ENCODE peak calls at places on chromosomes 2 and 18, in five cellular contexts. R, Z, Q, I and X are unnamed samples.

GRCh38 chr2:239880396-239880795 is 144.7 kb downstream of the NDUFA10 start:
- DNase-seq in Z (no peak), R (no peak), Q (no peak), I (no peak), X (no peak)

GRCh38 chr2:239768907-239769573 is 256.1 kb downstream of the NDUFA10 start:
- DNase-seq in I (no peak), Z (no peak), Q (no peak), R (no peak), X (no peak)

GRCh38 chr2:234879671-234880455 is 72.0 kb upstream of the SH3BP4 start:
- DNase-seq in Q (no peak), R (no peak), I (no peak), Z (no peak), X (no peak)

GRCh38 chr18:2441544-2441943 is 129.8 kb downstream of the METTL4 start:
- DNase-seq in Q (no peak), Z (no peak), R (no peak), I (no peak), X (no peak)

GRCh38 chr2:18614042-18614441 is 24.7 kb upstream of the NT5C1B start:
- DNase-seq in R (no peak), Q (no peak), Z (no peak), I (no peak), X (no peak)

GRCh38 chr2:126507425-126507867 is 148.5 kb upstream of the GYPC start:
- DNase-seq in Z (no peak), Q (peak; percentile 9), R (no peak), I (no peak), X (no peak)

GRCh38 chr18:75066223-75066622 is 142.7 kb downstream of the PTGR3 start:
- DNase-seq in Z (no peak), I (no peak), Q (peak; percentile 28), R (no peak), X (no peak)

GRCh38 chr2:100865819-100866462 is 46.0 kb downstream of the NPAS2 start:
- DNase-seq in Z (no peak), Q (no peak), R (no peak), I (no peak), X (no peak)

GRCh38 chr2:86025229-86025820 is 80.4 kb downstream of the POLR1A start:
- DNase-seq in Q (no peak), I (no peak), R (no peak), Z (no peak), X (no peak)

GRCh38 chr2:100060875-100061274 is 81.5 kb downstream of the AFF3 start:
- DNase-seq in I (no peak), Q (no peak), R (no peak), Z (no peak), X (no peak)

GRCh38 chr2:25570161-25570840 is 103.1 kb downstream of the DTNB start:
- DNase-seq in Z (no peak), R (no peak), I (no peak), Q (no peak), X (no peak)

GRCh38 chr2:29233428-29233827 is 118.2 kb downstream of the CLIP4 start:
- DNase-seq in I (no peak), Q (no peak), R (no peak), Z (no peak), X (no peak)

GRCh38 chr2:30305235-30305634 is 73.9 kb downstream of the LBH start:
- DNase-seq in R (no peak), I (no peak), Q (no peak), Z (no peak), X (no peak)

GRCh38 chr2:140863713-140864112 is 1267.1 kb downstream of the LRP1B start:
- DNase-seq in Q (peak; percentile 59), I (peak; percentile 1), R (no peak), Z (peak; percentile 5), X (no peak)

GRCh38 chr2:232781765-232782164 is 5.4 kb upstream of the KCNJ13 start:
- DNase-seq in Q (peak; percentile 2), I (no peak), Z (no peak), R (no peak), X (no peak)

GRCh38 chr18:55780591-55781071 is 192.6 kb upstream of the TCF4 start:
- DNase-seq in I (no peak), Q (no peak), Z (no peak), R (no peak), X (no peak)

GRCh38 chr2:127205211-127206140 is 14.6 kb downstream of the CYP27C1 start:
- DNase-seq in I (no peak), Z (no peak), R (no peak), Q (no peak), X (no peak)

GRCh38 chr2:9712263-9712662 is 81.5 kb upstream of the YWHAQ start:
- DNase-seq in Q (no peak), R (no peak), I (no peak), Z (no peak), X (no peak)

GRCh38 chr2:29322011-29322410 is 206.8 kb downstream of the CLIP4 start:
- DNase-seq in I (no peak), R (no peak), Q (no peak), Z (no peak), X (no peak)

GRCh38 chr2:101140237-101140636 is 10.9 kb downstream of the TBC1D8 start:
- DNase-seq in R (no peak), I (no peak), Q (no peak), Z (no peak), X (no peak)

GRCh38 chr2:217530399-217531100 is 472.2 kb downstream of the TNS1 start:
- DNase-seq in Q (no peak), R (no peak), Z (no peak), I (no peak), X (no peak)

GRCh38 chr2:219219781-219220532 is 1.2 kb upstream of the ABCB6 start:
- DNase-seq in Z (no peak), Q (no peak), I (no peak), R (no peak), X (no peak)

GRCh38 chr2:217286833-217287232 is 427.0 kb upstream of the TNP1 start:
- DNase-seq in Q (no peak), Z (no peak), R (no peak), I (no peak), X (no peak)

GRCh38 chr18:54479365-54479764 is 111.7 kb upstream of the DYNAP start:
- DNase-seq in I (no peak), Q (no peak), Z (no peak), R (no peak), X (no peak)

GRCh38 chr2:101758001-101758400 is 60.5 kb downstream of the MAP4K4 start:
- DNase-seq in R (no peak), I (no peak), Q (no peak), Z (no peak), X (no peak)

GRCh38 chr2:160859086-160859485 is 301.1 kb upstream of the TANK start:
- DNase-seq in I (no peak), Q (no peak), Z (no peak), R (no peak), X (no peak)

GRCh38 chr18:21112140-21112473 is 494 bp upstream of the ROCK1 start:
- DNase-seq in Z (no peak), I (no peak), R (no peak), Q (no peak), X (no peak)

GRCh38 chr2:43080626-43081025 is 145.8 kb downstream of the ZFP36L2 start:
- DNase-seq in I (no peak), Q (no peak), R (no peak), Z (no peak), X (no peak)

GRCh38 chr2:62147610-62148301 is 48.2 kb upstream of the B3GNT2 start:
- DNase-seq in R (no peak), Z (peak; percentile 11), I (no peak), Q (no peak), X (no peak)

GRCh38 chr2:142588269-142588668 is 289.2 kb upstream of the KYNU start:
- DNase-seq in I (no peak), Z (no peak), Q (no peak), R (no peak), X (no peak)

GRCh38 chr2:86584164-86584913 is 21.1 kb upstream of the CHMP3 start:
- DNase-seq in I (no peak), R (no peak), Q (no peak), Z (no peak), X (no peak)

GRCh38 chr2:3423492-3424170 is 44.1 kb downstream of the TRAPPC12 start:
- DNase-seq in I (peak; percentile 60), R (peak; percentile 45), Q (peak; percentile 65), Z (peak; percentile 52), X (no peak)

GRCh38 chr18:48161201-48161910 is 230.9 kb upstream of the SMAD2 start:
- DNase-seq in I (peak; percentile 44), Z (peak; percentile 38), Q (peak; percentile 9), R (peak; percentile 54), X (peak; percentile 51)